ENCODE peak calls at places on chromosomes 5 and 9, in four cellular contexts. B is heart left ventricle; P is CD8-positive, alpha-beta T cell; J is PC-9. O is an unnamed sample.
A peak's percentile ranks its signal among the peaks of the same experiment; 100 is the strongest.

GRCh38 chr5:72709341-72709740 is 107.1 kb upstream of the TNPO1 start:
- DNase-seq in B (no peak), P (no peak), J (no peak), O (no peak)

GRCh38 chr9:113501129-113501686 is 37.7 kb downstream of the RGS3 start:
- DNase-seq in B (peak; percentile 69), P (no peak), J (no peak), O (no peak)

GRCh38 chr5:40384782-40385390 is 294.8 kb upstream of the PTGER4 start:
- DNase-seq in B (no peak), P (no peak), J (no peak), O (no peak)

GRCh38 chr9:22452415-22453010 is 5.9 kb downstream of the DMRTA1 start:
- DNase-seq in B (no peak), P (peak; percentile 11), J (peak; percentile 27), O (peak; percentile 74)

GRCh38 chr5:36685631-36686147 is 79.3 kb downstream of the SLC1A3 start:
- DNase-seq in B (no peak), P (no peak), J (no peak), O (no peak)

GRCh38 chr9:92550765-92551164 is 15.0 kb upstream of the ECM2 start:
- DNase-seq in B (no peak), P (no peak), J (no peak), O (no peak)

GRCh38 chr5:73853091-73853490 is 227.1 kb downstream of the ARHGEF28 start:
- DNase-seq in B (no peak), P (no peak), J (peak; percentile 10), O (no peak)

GRCh38 chr5:10289353-10289752 is 18.3 kb downstream of the CMBL start:
- DNase-seq in B (peak; percentile 34), P (no peak), J (peak; percentile 47), O (no peak)

GRCh38 chr5:108361239-108361638 is 20.7 kb downstream of the FBXL17 start:
- DNase-seq in B (no peak), P (no peak), J (no peak), O (no peak)

GRCh38 chr9:80522465-80522864 is 950.7 kb downstream of the TLE4 start:
- DNase-seq in B (no peak), P (no peak), J (no peak), O (no peak)

GRCh38 chr5:57094753-57095683 is 78.8 kb upstream of the GPBP1 start:
- DNase-seq in B (no peak), P (no peak), J (peak; percentile 68), O (no peak)

GRCh38 chr5:180376511-180376910 is 23.4 kb upstream of the GFPT2 start:
- DNase-seq in B (no peak), P (no peak), J (no peak), O (no peak)

GRCh38 chr9:74577956-74578355 is 80.8 kb downstream of the RORB start:
- DNase-seq in B (no peak), P (no peak), J (no peak), O (no peak)

GRCh38 chr5:59709833-59710232 is 183.7 kb downstream of the PDE4D start:
- DNase-seq in B (peak; percentile 9), P (no peak), J (no peak), O (no peak)

GRCh38 chr5:170603578-170604565 is 100.1 kb downstream of the KCNIP1 start:
- DNase-seq in B (peak; percentile 40), P (peak; percentile 3), J (peak; percentile 38), O (peak; percentile 84)

GRCh38 chr5:148381906-148382305 is 1.9 kb upstream of the FBXO38 start:
- DNase-seq in B (no peak), P (no peak), J (no peak), O (no peak)

GRCh38 chr5:136724161-136724560 is 358.8 kb upstream of the TRPC7 start:
- DNase-seq in B (no peak), P (no peak), J (peak; percentile 50), O (no peak)

GRCh38 chr5:135230326-135230925 is 168.6 kb downstream of the MACROH2A1 start:
- DNase-seq in B (no peak), P (no peak), J (no peak), O (peak; percentile 92)

GRCh38 chr5:15615859-15616258 is 115.9 kb downstream of the FBXL7 start:
- DNase-seq in B (no peak), P (no peak), J (no peak), O (no peak)

GRCh38 chr5:84239509-84239908 is 145.2 kb downstream of the EDIL3 start:
- DNase-seq in B (no peak), P (no peak), J (peak; percentile 17), O (no peak)

GRCh38 chr9:126637002-126637849 is 23.5 kb downstream of the LMX1B start:
- DNase-seq in B (no peak), P (peak; percentile 18), J (no peak), O (no peak)

GRCh38 chr9:129263836-129264235 is 85.8 kb upstream of the IER5L start:
- DNase-seq in B (no peak), P (no peak), J (no peak), O (peak; percentile 41)

GRCh38 chr5:15897609-15898008 is 282.0 kb downstream of the MARCHF11 start:
- DNase-seq in B (no peak), P (no peak), J (no peak), O (no peak)

GRCh38 chr9:133120343-133121199 is 469 bp downstream of the RALGDS start:
- DNase-seq in B (no peak), P (no peak), J (no peak), O (no peak)

GRCh38 chr5:177468329-177469058 is 4.9 kb downstream of the DBN1 start:
- DNase-seq in B (no peak), P (no peak), J (peak; percentile 73), O (no peak)

GRCh38 chr5:125708583-125708982 is 714.6 kb upstream of the GRAMD2B start:
- DNase-seq in B (no peak), P (no peak), J (no peak), O (no peak)

GRCh38 chr5:1786621-1787471 is 12.8 kb downstream of the MRPL36 start:
- DNase-seq in B (no peak), P (no peak), J (no peak), O (peak; percentile 59)

GRCh38 chr9:22469928-22470544 is 23.4 kb downstream of the DMRTA1 start:
- DNase-seq in B (no peak), P (no peak), J (peak; percentile 10), O (no peak)

GRCh38 chr5:40478766-40479165 is 200.9 kb upstream of the PTGER4 start:
- DNase-seq in B (no peak), P (no peak), J (no peak), O (no peak)

GRCh38 chr5:36153299-36153677 is 1.4 kb downstream of the SKP2 start:
- DNase-seq in B (no peak), P (no peak), J (no peak), O (no peak)

GRCh38 chr5:112159435-112159834 is 259.6 kb downstream of the EPB41L4A start:
- DNase-seq in B (peak; percentile 70), P (no peak), J (no peak), O (no peak)

GRCh38 chr5:442335-443238 is at the start of gene EXOC3:
- DNase-seq in B (peak; percentile 78), P (peak; percentile 71), J (peak; percentile 92), O (peak; percentile 92)

GRCh38 chr5:446066-446725 is 3.2 kb downstream of the EXOC3 start:
- DNase-seq in B (no peak), P (no peak), J (no peak), O (no peak)

GRCh38 chr5:443239-444151 is 519 bp downstream of the EXOC3 start:
- DNase-seq in B (no peak), P (no peak), J (peak; percentile 61), O (peak; percentile 70)

GRCh38 chr5:445591-445990 is 2.6 kb downstream of the EXOC3 start:
- DNase-seq in B (no peak), P (no peak), J (no peak), O (peak; percentile 38)

GRCh38 chr5:444226-444625 is 1.2 kb downstream of the EXOC3 start:
- DNase-seq in B (no peak), P (no peak), J (no peak), O (peak; percentile 4)
- H3K4me3 ChIP-seq in B (peak overlapping the region; percentile 87), P (no peak overlapping the region), J (peak overlapping the region; percentile 99), O (no peak overlapping the region)

DNA sequence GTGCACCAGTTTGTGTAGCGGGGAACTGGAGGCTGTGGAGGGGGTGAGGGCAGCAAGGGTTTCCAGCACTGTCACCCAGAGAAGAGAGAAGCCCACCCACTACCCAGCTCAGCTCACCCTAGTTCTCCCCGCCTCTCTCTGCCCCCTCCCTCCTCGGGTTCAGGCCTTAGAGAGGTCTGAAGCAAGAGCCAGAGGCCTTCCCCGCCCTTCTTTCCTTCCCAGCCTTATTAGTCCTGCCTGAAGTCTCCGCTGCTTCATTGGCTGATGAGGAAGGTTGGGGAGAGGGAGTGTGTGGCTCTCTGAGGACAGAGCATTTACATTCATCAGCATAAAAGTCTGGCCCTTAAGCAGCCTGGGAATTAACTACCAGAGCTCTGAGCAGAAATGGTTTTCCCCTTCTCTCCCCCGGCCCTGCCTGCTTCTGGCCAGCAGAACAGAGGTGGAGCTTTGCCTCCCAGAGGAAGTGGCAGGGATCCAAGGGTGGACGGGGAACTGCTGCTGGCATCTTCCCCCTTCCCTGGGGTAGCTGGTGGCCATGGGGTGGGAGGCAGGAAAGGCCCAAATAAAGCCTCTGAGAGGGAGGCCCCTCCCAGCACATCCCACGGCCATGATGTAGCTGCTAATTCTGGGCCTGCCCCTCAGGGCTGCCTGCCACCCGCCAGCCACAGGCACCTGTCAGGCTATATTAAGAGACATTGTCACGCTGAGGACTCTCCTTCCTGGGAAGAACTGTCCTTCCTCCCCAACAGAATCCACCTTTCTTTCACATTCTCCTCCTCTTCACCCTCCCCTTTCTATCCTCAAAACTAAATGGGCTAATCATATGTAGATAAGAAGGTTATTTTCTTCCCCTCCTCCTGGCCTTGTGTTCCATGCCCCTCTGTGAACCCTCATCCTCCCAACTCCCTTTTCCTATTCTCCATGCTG is 4.2 kb downstream of the DNAJB5 start:
- DNase-seq in B (peak; percentile 89), P (no peak), J (no peak), O (peak; percentile 92)
- H3K4me1 ChIP-seq in B (peaks cover 90% of the 10 kb centered on the region), P (peaks cover 6% of the 10 kb centered on the region), J (peaks cover 17% of the 10 kb centered on the region), O (no peaks in the 10 kb centered on the region)

GRCh38 chr9:91285729-91286353 is 75.9 kb downstream of the AUH start:
- DNase-seq in B (no peak), P (no peak), J (no peak), O (no peak)

GRCh38 chr9:91279296-91280204 is 82.2 kb downstream of the AUH start:
- DNase-seq in B (no peak), P (no peak), J (no peak), O (no peak)

GRCh38 chr9:91276513-91276912 is 85.2 kb downstream of the AUH start:
- DNase-seq in B (no peak), P (no peak), J (no peak), O (no peak)

GRCh38 chr9:91282292-91282691 is 79.4 kb downstream of the AUH start:
- DNase-seq in B (no peak), P (no peak), J (no peak), O (no peak)
- H3K27ac ChIP-seq in B (no peak overlapping the region), P (no peak overlapping the region), J (no peak overlapping the region), O (no peak overlapping the region)

DNA sequence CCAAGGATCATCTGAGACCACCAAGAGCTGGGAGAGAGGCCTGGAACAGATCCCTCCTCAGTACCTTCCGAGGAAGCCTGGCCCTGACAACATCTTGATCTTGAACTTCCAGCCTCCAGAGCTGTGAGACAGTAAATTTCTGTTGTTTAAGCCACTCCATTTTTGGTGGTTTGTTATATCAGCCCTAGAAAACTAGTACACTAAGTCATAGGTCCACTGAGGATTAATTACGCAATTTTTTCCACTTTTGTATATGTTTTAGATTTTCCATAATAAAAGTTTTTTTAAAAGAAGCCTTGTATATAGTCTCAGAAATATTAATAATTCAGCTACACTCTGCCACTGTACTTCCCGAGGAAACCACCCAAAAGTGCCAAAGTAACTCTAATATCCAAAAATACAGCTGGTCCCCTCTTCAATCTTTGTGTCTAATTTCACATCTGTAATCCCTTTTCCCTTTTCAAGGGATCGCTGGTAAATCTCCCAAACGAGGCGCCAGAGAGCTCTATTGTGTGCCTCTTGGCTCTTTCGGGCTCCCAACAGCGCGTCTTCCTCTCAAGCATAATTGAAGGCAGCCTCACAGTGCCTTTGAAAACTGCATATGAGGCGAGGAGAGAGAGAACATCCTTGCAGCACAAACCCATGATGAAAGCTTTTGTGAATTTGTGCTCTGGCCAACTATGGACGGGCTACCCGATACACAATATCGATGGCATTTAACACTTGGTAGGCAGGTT is 32.7 kb downstream of the PRUNE2 start:
- DNase-seq in B (no peak), P (no peak), J (no peak), O (no peak)
- H3K4me3 ChIP-seq in B (no peak overlapping the region), P (no peak overlapping the region), J (no peak overlapping the region), O (no peak overlapping the region)